ENCODE peak calls at places on chromosomes 11 and 22, in eight cellular contexts. S is GM18507; Z is ureter; K is sciatic nerve; F is stimulated activated effector memory CD8-positive, alpha-beta T cell treated with anti-CD3 and anti-CD28 coated beads, Interleukin-12 subunit alpha, Interleukin-12 subunit beta, amount 100 ng/mL, for 72 hours; Q is cardiac septum; C is SIG-M5; R is HFFc6. N is an unnamed sample.
A peak's percentile ranks its signal among the peaks of the same experiment; 100 is the strongest.

GRCh38 chr11:110065189-110065588 is 28.0 kb upstream of the ZC3H12C start:
- DNase-seq in S (no peak), Z (no peak), K (no peak), F (no peak), Q (no peak), C (no peak), R (no peak), N (no peak)

GRCh38 chr11:131980199-131980598 is 609.8 kb downstream of the NTM start:
- DNase-seq in S (no peak), Z (no peak), K (no peak), F (no peak), Q (no peak), C (no peak), R (no peak), N (no peak)

GRCh38 chr22:35173655-35174054 is 83.6 kb upstream of the HMGXB4 start:
- DNase-seq in S (no peak), Z (no peak), K (no peak), F (no peak), Q (no peak), C (no peak), R (no peak), N (no peak)

GRCh38 chr11:57514538-57515331 is 767 bp downstream of the SLC43A1 start:
- DNase-seq in S (no peak), Z (peak; percentile 73), K (peak; percentile 82), F (peak; percentile 76), Q (peak; percentile 86), C (no peak), R (no peak), N (peak; percentile 41)

GRCh38 chr11:128525411-128526243 is 61.7 kb downstream of the ETS1 start:
- DNase-seq in S (no peak), Z (no peak), K (no peak), F (no peak), Q (no peak), C (no peak), R (peak; percentile 55), N (peak; percentile 34)

GRCh38 chr22:32660292-32660691 is 141.2 kb upstream of the TIMP3 start:
- DNase-seq in S (peak; percentile 49), Z (peak; percentile 74), K (peak; percentile 81), F (peak; percentile 65), Q (no peak), C (no peak), R (peak; percentile 43), N (peak; percentile 73)

GRCh38 chr11:19474954-19475811 is 234.4 kb upstream of the E2F8 start:
- DNase-seq in S (no peak), Z (no peak), K (no peak), F (no peak), Q (no peak), C (no peak), R (no peak), N (no peak)

GRCh38 chr11:117185739-117186430 is 7.3 kb downstream of the SIDT2 start:
- DNase-seq in S (no peak), Z (peak; percentile 22), K (no peak), F (no peak), Q (peak; percentile 35), C (peak; percentile 1), R (no peak), N (no peak)

GRCh38 chr22:27937453-27937852 is 18.4 kb upstream of the PITPNB start:
- DNase-seq in S (no peak), Z (no peak), K (no peak), F (no peak), Q (no peak), C (no peak), R (peak; percentile 8), N (no peak)

GRCh38 chr11:115501895-115502589 is 2.2 kb downstream of the CADM1 start:
- DNase-seq in S (no peak), Z (no peak), K (no peak), F (no peak), Q (no peak), C (no peak), R (no peak), N (peak; percentile 49)

GRCh38 chr22:39177791-39178190 is 25.3 kb upstream of the CBX7 start:
- DNase-seq in S (no peak), Z (peak; percentile 43), K (peak; percentile 58), F (no peak), Q (peak; percentile 87), C (no peak), R (no peak), N (no peak)

N was measured in mesenchymal stem cell.